ENCODE peak calls at places on chromosomes 13 and 19, in eight cellular contexts. N, C, J, M, G, F, X and T are unnamed samples.

GRCh38 chr19:36488816-36489138 is 584 bp downstream of the ZNF566 start:
- DNase-seq in N (no peak), C (no peak), J (no peak), M (no peak), G (no peak), F (no peak), X (no peak), T (peak)

GRCh38 chr19:42635233-42635539 is 40.5 kb upstream of the CEACAM8 start:
- DNase-seq in N (no peak), C (no peak), J (no peak), M (no peak), G (no peak), F (no peak), X (no peak), T (no peak)

GRCh38 chr19:33590224-33590623 is 31.5 kb upstream of the CHST8 start:
- DNase-seq in N (no peak), C (no peak), J (no peak), M (no peak), G (no peak), F (no peak), X (no peak), T (no peak)

GRCh38 chr13:42786696-42787095 is 5.3 kb downstream of the FAM216B start:
- DNase-seq in N (no peak), C (no peak), J (no peak), M (no peak), G (no peak), F (no peak), X (no peak), T (no peak)

GRCh38 chr13:66635526-66635925 is 594.6 kb downstream of the PCDH9 start:
- DNase-seq in N (no peak), C (no peak), J (no peak), M (peak), G (no peak), F (no peak), X (no peak), T (peak)

GRCh38 chr13:92950771-92951170 is 275.8 kb upstream of the GPC6 start:
- DNase-seq in N (no peak), C (no peak), J (no peak), M (no peak), G (no peak), F (no peak), X (no peak), T (no peak)

GRCh38 chr19:7595466-7596133 is at the start of gene CAMSAP3:
- DNase-seq in N (peak), C (peak), J (peak), M (no peak), G (peak), F (peak), X (peak), T (peak)

GRCh38 chr13:100235311-100235901 is 146.5 kb downstream of the PCCA start:
- DNase-seq in N (peak), C (no peak), J (no peak), M (peak), G (no peak), F (peak), X (peak), T (peak)

GRCh38 chr19:40165362-40165937 is 25.8 kb upstream of the MAP3K10 start:
- DNase-seq in N (peak), C (peak), J (no peak), M (peak), G (no peak), F (peak), X (peak), T (peak)

GRCh38 chr19:2507109-2507508 is 31.2 kb downstream of the GADD45B start:
- DNase-seq in N (no peak), C (no peak), J (no peak), M (peak), G (no peak), F (no peak), X (peak), T (peak)

GRCh38 chr19:44856438-44857083 is 10.5 kb downstream of the NECTIN2 start:
- DNase-seq in N (no peak), C (no peak), J (no peak), M (no peak), G (no peak), F (no peak), X (no peak), T (no peak)

GRCh38 chr13:62377838-62378237 is 962.2 kb upstream of the PCDH20 start:
- DNase-seq in N (no peak), C (no peak), J (no peak), M (no peak), G (no peak), F (no peak), X (no peak), T (no peak)

GRCh38 chr13:61810065-61810464 is 394.4 kb upstream of the PCDH20 start:
- DNase-seq in N (no peak), C (no peak), J (no peak), M (no peak), G (no peak), F (no peak), X (no peak), T (no peak)

GRCh38 chr13:48532146-48532472 is 771 bp downstream of the RCBTB2 start:
- DNase-seq in N (peak), C (no peak), J (no peak), M (no peak), G (no peak), F (no peak), X (no peak), T (peak)

GRCh38 chr19:1836458-1837221 is 11.6 kb downstream of the REXO1 start:
- DNase-seq in N (no peak), C (no peak), J (no peak), M (no peak), G (no peak), F (no peak), X (no peak), T (no peak)

GRCh38 chr13:33483471-33483870 is 197.9 kb upstream of the STARD13 start:
- DNase-seq in N (no peak), C (no peak), J (no peak), M (peak), G (no peak), F (no peak), X (no peak), T (peak)

GRCh38 chr19:2575734-2576481 is 100.0 kb downstream of the GADD45B start:
- DNase-seq in N (no peak), C (no peak), J (peak), M (peak), G (peak), F (no peak), X (peak), T (peak)

GRCh38 chr19:48395170-48395455 is 1.6 kb downstream of the GRIN2D start:
- DNase-seq in N (no peak), C (no peak), J (no peak), M (no peak), G (no peak), F (no peak), X (no peak), T (no peak)

GRCh38 chr13:102399791-102400618 is 1.8 kb downstream of the FGF14 start:
- DNase-seq in N (peak), C (no peak), J (no peak), M (peak), G (peak), F (peak), X (no peak), T (no peak)

GRCh38 chr19:17725422-17726078 is 6.3 kb downstream of the MAP1S start:
- DNase-seq in N (no peak), C (no peak), J (no peak), M (no peak), G (no peak), F (no peak), X (no peak), T (no peak)

GRCh38 chr13:86282450-86282849 is 483.2 kb upstream of the SLITRK6 start:
- DNase-seq in N (peak), C (no peak), J (no peak), M (no peak), G (no peak), F (no peak), X (no peak), T (no peak)

GRCh38 chr19:48654299-48655059 is 8.5 kb upstream of the CA11 start:
- DNase-seq in N (no peak), C (no peak), J (no peak), M (no peak), G (peak), F (no peak), X (peak), T (peak)

GRCh38 chr19:11380653-11381534 is 3.2 kb downstream of the EPOR start:
- DNase-seq in N (peak), C (peak), J (peak), M (peak), G (peak), F (peak), X (peak), T (peak)

GRCh38 chr13:107144432-107144831 is 576.5 kb upstream of the ARGLU1 start:
- DNase-seq in N (no peak), C (no peak), J (no peak), M (peak), G (no peak), F (no peak), X (no peak), T (peak)

GRCh38 chr13:43196171-43196611 is 172.8 kb downstream of the DNAJC15 start:
- DNase-seq in N (no peak), C (no peak), J (peak), M (peak), G (no peak), F (no peak), X (no peak), T (peak)

GRCh38 chr19:49932731-49933131 is 3.4 kb upstream of the NUP62 start:
- DNase-seq in N (no peak), C (no peak), J (no peak), M (no peak), G (peak), F (no peak), X (no peak), T (no peak)

GRCh38 chr13:27112006-27112405 is 59.6 kb downstream of the USP12 start:
- DNase-seq in N (no peak), C (no peak), J (no peak), M (no peak), G (no peak), F (no peak), X (no peak), T (no peak)

GRCh38 chr19:5515737-5516136 is 52.0 kb downstream of the TINCR start:
- DNase-seq in N (no peak), C (no peak), J (no peak), M (no peak), G (no peak), F (no peak), X (no peak), T (no peak)

GRCh38 chr19:17889609-17890214 is 18.0 kb downstream of the SLC5A5 start:
- DNase-seq in N (no peak), C (no peak), J (peak), M (peak), G (no peak), F (peak), X (no peak), T (peak)

GRCh38 chr19:13043285-13043684 is 48.0 kb downstream of the NFIX start:
- DNase-seq in N (no peak), C (no peak), J (no peak), M (no peak), G (no peak), F (no peak), X (no peak), T (no peak)